ENCODE peak calls at places on chromosomes 1 and 21, in four cellular contexts. R, W, A and N are unnamed samples.

GRCh38 chr1:50438945-50439344 is 15.7 kb upstream of the DMRTA2 start:
- DNase-seq in R (no peak), W (no peak), A (no peak), N (no peak)

GRCh38 chr1:37814257-37814656 is 6.2 kb upstream of the YRDC start:
- DNase-seq in R (no peak), W (no peak), A (no peak), N (peak)

GRCh38 chr1:198725090-198725489 is 86.2 kb downstream of the PTPRC start:
- DNase-seq in R (no peak), W (no peak), A (no peak), N (no peak)

GRCh38 chr1:90850181-90850924 is 133.3 kb upstream of the BARHL2 start:
- DNase-seq in R (peak), W (no peak), A (peak), N (no peak)

GRCh38 chr21:26115899-26116298 is 54.7 kb downstream of the APP start:
- DNase-seq in R (no peak), W (no peak), A (no peak), N (no peak)

GRCh38 chr21:44653656-44654575 is 543 bp downstream of the KRTAP12-4 start:
- DNase-seq in R (no peak), W (peak), A (no peak), N (no peak)

GRCh38 chr1:46520063-46520911 is 30.7 kb downstream of the DMBX1 start:
- DNase-seq in R (no peak), W (no peak), A (no peak), N (no peak)

GRCh38 chr1:36752891-36753361 is 270.2 kb upstream of the CSF3R start:
- DNase-seq in R (no peak), W (peak), A (no peak), N (no peak)

GRCh38 chr1:150976879-150977694 is 2.5 kb upstream of the CERS2 start:
- DNase-seq in R (peak), W (peak), A (no peak), N (peak)

GRCh38 chr1:42484382-42484781 is 21.3 kb downstream of the CCDC30 start:
- DNase-seq in R (no peak), W (no peak), A (no peak), N (no peak)

GRCh38 chr1:203559523-203559922 is 65.6 kb downstream of the OPTC start:
- DNase-seq in R (no peak), W (no peak), A (no peak), N (peak)

GRCh38 chr1:209625791-209626285 is 26.4 kb downstream of the LAMB3 start:
- DNase-seq in R (peak), W (no peak), A (no peak), N (peak)

GRCh38 chr1:21655748-21656147 is 13.4 kb downstream of the RAP1GAP start:
- DNase-seq in R (no peak), W (no peak), A (no peak), N (no peak)

GRCh38 chr21:22961248-22961647 is 1963.0 kb downstream of the NCAM2 start:
- DNase-seq in R (no peak), W (no peak), A (no peak), N (no peak)

GRCh38 chr1:115714572-115715141 is 53.9 kb downstream of the CASQ2 start:
- DNase-seq in R (no peak), W (no peak), A (no peak), N (no peak)
- H3K27ac ChIP-seq in R (no peak), W (no peak), A (no peak), N (no peak)

GRCh38 chr1:15326691-15327530 is 79.9 kb downstream of the FHAD1 start:
- DNase-seq in R (no peak), W (no peak), A (no peak), N (no peak)

GRCh38 chr1:15323351-15323988 is 76.4 kb downstream of the FHAD1 start:
- DNase-seq in R (peak), W (peak), A (peak), N (peak)

GRCh38 chr1:15324867-15325335 is 77.9 kb downstream of the FHAD1 start:
- DNase-seq in R (no peak), W (no peak), A (no peak), N (no peak)

GRCh38 chr1:15323989-15324866 is 77.2 kb downstream of the FHAD1 start:
- DNase-seq in R (no peak), W (no peak), A (no peak), N (no peak)

GRCh38 chr1:15325375-15326085 is 78.5 kb downstream of the FHAD1 start:
- DNase-seq in R (no peak), W (no peak), A (no peak), N (no peak)
- TF ChIP-seq CTCF in R (no peak), W (no peak), A (no peak), N (no peak)

GRCh38 chr1:211632117-211632807 is 43.2 kb downstream of the NEK2 start:
- DNase-seq in R (no peak), W (no peak), A (no peak), N (no peak)
- H3K27ac ChIP-seq in R (peak), W (no peak), A (peak), N (no peak)

GRCh38 chr21:28193189-28193588 is 799.5 kb downstream of the LTN1 start:
- DNase-seq in R (no peak), W (no peak), A (no peak), N (no peak)
- TF ChIP-seq CTCF in R (no peak), W (no peak), A (no peak), N (no peak)

DNA sequence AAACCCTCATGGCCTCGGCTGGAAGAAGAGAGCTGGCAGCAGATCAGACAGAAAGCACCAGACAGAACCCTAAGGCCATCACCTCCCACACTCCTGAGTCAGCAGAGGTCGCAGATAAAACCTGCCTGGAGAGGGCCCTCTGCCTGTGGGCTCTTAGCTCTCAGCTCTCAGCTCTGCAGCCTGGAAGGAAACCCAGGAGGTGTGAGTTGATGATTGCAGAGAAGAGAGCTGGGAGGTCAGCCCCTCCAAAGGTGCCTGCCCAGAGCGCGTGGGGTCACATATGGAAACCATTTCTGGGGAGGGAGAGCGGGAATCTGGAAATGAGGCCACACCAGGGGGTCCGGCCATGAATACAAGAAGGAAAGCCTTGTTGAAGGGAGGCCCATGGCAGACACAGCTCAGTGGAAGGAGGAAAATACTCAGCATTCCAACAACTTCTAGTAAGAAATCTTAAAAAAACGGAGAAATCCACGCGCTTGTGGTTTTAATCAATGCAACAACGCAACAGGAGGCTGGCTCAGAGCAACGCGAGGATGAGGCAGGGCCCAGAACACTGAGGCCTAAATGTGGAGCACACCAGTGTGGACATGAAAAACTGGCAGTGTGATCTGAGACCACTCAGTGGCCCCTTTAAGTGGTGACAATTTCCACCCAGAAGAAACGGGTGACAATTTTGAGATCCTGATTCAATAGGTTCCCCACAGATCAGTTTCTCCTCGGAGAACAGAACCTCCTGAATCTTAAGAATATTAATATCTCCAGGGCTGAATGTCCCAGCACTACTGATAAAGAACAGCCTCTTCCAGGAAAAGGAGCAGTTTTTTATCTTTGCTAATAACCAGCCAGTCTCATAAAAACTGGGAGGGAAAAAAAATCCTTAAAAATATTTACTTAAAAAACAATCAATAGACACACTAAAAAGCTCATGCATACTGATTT is 45.7 kb downstream of the PSMG1 start:
- DNase-seq in R (no peak), W (no peak), A (peak), N (no peak)
- H3K27ac ChIP-seq in R (peak), W (no peak), A (peak), N (no peak)

GRCh38 chr1:70966018-70966638 is 81.5 kb downstream of the PTGER3 start:
- DNase-seq in R (no peak), W (no peak), A (no peak), N (no peak)
- TF ChIP-seq CTCF in R (no peak), W (peak), A (no peak), N (no peak)

GRCh38 chr1:6630027-6630426 is 5.4 kb downstream of the THAP3 start:
- DNase-seq in R (no peak), W (no peak), A (no peak), N (no peak)
- H3K27ac ChIP-seq in R (no peak), W (no peak), A (no peak), N (no peak)

GRCh38 chr21:27513016-27513415 is 546.1 kb upstream of the ADAMTS5 start:
- DNase-seq in R (no peak), W (no peak), A (no peak), N (no peak)

GRCh38 chr21:27511241-27511640 is 544.4 kb upstream of the ADAMTS5 start:
- DNase-seq in R (no peak), W (no peak), A (no peak), N (no peak)

GRCh38 chr21:27519357-27519756 is 552.5 kb upstream of the ADAMTS5 start:
- DNase-seq in R (no peak), W (no peak), A (no peak), N (no peak)

GRCh38 chr21:27513825-27514224 is 546.9 kb upstream of the ADAMTS5 start:
- DNase-seq in R (no peak), W (no peak), A (no peak), N (no peak)

DNA sequence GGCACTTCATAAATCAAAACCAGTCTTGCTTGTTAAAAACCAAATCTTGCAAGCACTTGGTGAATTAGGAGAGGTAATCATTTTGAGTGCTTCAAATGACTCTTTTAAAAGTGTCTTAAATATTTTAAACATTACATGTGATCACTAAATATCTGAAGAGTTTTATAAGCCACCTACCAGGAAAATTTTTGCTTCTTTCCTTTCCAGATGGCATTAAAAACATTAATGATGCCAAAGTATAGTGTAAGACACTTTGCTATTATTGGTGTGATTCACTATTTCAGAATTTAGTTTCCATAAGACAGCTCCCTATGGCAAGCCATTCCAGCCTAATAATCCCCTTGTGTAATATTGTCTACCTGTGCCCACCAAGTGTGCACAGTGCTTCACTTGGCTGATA is 548.8 kb upstream of the ADAMTS5 start:
- DNase-seq in R (no peak), W (no peak), A (no peak), N (no peak)
- TF ChIP-seq CTCF in R (no peak), W (no peak), A (no peak), N (no peak)

GRCh38 chr1:39876136-39876535 is 7.2 kb downstream of the TRIT1 start:
- DNase-seq in R (no peak), W (no peak), A (no peak), N (no peak)

GRCh38 chr1:39882152-39882551 is 1.2 kb downstream of the TRIT1 start:
- DNase-seq in R (no peak), W (no peak), A (no peak), N (no peak)

GRCh38 chr1:39872698-39873097 is 10.6 kb downstream of the TRIT1 start:
- DNase-seq in R (no peak), W (no peak), A (no peak), N (no peak)

GRCh38 chr1:39877231-39877778 is 6.0 kb downstream of the TRIT1 start:
- DNase-seq in R (no peak), W (no peak), A (no peak), N (no peak)

GRCh38 chr1:39877980-39878956 is 5.0 kb downstream of the TRIT1 start:
- DNase-seq in R (no peak), W (no peak), A (no peak), N (no peak)
- H3K27ac ChIP-seq in R (no peak), W (no peak), A (no peak), N (peak)